ENCODE peak calls at places on chromosomes 11 and 22, in four cellular contexts. V is neuronal stem cell, Y is IMR-90, U is H1. T is an unnamed sample.

GRCh38 chr11:62545437-62546243 is 966 bp downstream of the AHNAK start:
- DNase-seq in V (peak; percentile 78), Y (peak; percentile 93), U (peak; percentile 53), T (peak; percentile 88)

GRCh38 chr11:15795378-15795777 is 561.0 kb downstream of the SOX6 start:
- DNase-seq in V (no peak), Y (no peak), U (no peak), T (no peak)

GRCh38 chr11:14773755-14774154 is 118.3 kb downstream of the CYP2R1 start:
- DNase-seq in V (no peak), Y (peak; percentile 0), U (no peak), T (no peak)

GRCh38 chr11:46391578-46392420 is at the start of gene CHRM4:
- DNase-seq in V (no peak), Y (peak; percentile 45), U (no peak), T (peak; percentile 32)

GRCh38 chr11:7522546-7522945 is 8.7 kb downstream of the PPFIBP2 start:
- DNase-seq in V (no peak), Y (no peak), U (no peak), T (no peak)

GRCh38 chr11:63599211-63600122 is 14.8 kb downstream of the PLAAT3 start:
- DNase-seq in V (no peak), Y (peak; percentile 95), U (no peak), T (peak; percentile 92)

GRCh38 chr11:88552377-88553029 is 215.0 kb upstream of the CTSC start:
- DNase-seq in V (peak; percentile 12), Y (peak; percentile 55), U (peak; percentile 21), T (peak; percentile 33)

GRCh38 chr22:33565580-33565995 is 354.7 kb downstream of the LARGE1 start:
- DNase-seq in V (no peak), Y (no peak), U (no peak), T (no peak)

GRCh38 chr11:77596626-77597025 is 6.9 kb downstream of the AQP11 start:
- DNase-seq in V (no peak), Y (peak; percentile 84), U (no peak), T (peak; percentile 98)

GRCh38 chr11:78196661-78197091 is 8.0 kb downstream of the USP35 start:
- DNase-seq in V (no peak), Y (no peak), U (no peak), T (no peak)

GRCh38 chr22:19239464-19239863 is 52.1 kb downstream of the CLTCL1 start:
- DNase-seq in V (no peak), Y (no peak), U (no peak), T (no peak)

DNA sequence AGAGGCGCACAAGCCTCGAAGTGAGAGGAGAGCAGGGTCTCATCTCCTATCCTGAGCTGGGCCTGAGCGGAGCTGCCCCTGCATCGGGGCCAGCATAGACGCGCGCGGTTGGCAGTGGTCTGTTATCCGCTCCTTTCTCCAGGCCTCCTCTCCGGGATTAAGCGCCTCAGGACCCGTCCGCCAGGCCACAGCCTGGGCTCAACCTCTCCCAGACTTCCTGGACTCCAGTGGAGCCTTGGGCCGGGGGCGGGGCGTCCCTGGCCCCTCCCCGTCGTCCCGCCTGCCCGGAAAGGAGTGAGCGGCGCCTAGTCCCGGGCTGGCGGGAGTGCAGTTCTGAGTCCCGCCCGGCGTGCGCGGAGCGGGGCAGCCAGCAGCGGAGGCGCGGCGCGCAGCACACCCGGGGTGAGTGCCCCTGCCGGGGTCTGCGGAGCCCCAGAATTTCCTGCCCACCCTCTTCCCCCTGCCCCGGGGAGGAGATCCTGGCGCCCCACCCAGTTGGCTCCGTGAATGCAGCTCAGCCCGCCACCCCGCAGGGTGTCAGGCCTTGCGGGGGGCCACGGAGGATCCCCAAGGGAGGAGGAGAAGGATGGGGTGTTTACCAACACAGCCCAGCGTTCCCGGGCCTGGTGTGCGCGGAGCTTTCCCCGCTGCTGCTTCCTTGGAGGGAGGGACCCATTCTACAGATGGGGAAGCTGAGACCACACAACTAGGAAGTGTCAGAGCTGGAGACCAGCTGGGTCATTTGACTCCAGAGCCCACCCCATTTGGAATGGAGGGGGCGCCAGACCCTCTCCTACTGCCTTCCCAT is at the start of gene TCIRG1:
- DNase-seq in V (peak; percentile 35), Y (peak; percentile 70), U (peak; percentile 47), T (peak; percentile 90)
- H4K8ac ChIP-seq in V (peak within 1 kb of the TSS; percentile 68), Y (peak within 1 kb of the TSS; percentile 100), U (peak within 1 kb of the TSS; percentile 90), T (peak within 1 kb of the TSS; percentile 95)

DNA sequence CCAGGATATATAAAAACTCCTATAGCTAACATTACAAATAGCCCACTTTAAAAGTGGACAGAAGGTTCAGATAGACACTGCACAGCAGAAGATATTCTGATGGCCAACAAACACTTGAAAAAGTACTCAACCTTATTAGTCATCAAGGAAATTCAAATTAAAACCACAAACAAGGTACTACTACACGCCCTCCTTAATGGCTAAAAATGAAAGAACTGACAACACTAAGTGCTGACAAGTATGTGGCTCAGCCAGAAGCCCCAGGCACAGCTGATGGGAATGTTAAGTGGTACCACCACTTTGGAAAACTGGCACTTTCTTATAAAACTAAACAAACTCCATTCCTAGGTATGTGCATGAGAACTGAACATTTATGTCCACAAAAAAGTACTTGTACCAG is 320.1 kb downstream of the TBC1D22A start:
- DNase-seq in V (no peak), Y (no peak), U (no peak), T (no peak)
- H4K8ac ChIP-seq in V (no peak overlapping the region), Y (no peak overlapping the region), U (no peak overlapping the region), T (no peak overlapping the region)

DNA sequence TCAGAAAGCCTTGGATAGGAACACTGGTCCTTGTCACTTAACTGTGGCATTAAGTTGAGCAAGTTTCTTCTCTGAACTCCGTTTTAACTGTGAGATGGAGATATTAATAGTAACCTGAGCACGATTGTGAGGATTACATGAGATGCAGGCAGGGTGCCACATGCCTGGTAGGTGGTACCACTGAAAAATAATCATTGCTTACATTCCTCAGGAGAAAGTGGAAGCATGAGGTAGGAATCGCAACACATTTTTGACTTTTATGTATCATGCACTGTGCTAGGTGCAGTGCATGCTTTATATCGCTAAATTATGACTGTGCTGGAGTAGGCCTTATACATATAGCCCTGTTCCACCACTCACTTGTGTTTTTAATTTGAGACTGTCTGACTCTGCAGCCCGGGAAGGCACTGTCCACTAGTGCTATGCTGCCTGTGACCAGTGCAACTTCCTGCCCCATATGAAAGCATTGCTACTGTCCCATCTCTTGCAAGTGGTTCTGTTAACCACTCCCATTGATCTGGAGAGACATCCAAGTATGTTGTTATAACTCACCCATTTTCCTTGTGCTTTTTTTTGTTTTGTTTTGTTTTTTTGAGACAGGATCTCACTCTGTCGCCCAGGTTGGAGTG is 997 bp downstream of the UQCR10 start:
- DNase-seq in V (no peak), Y (no peak), U (no peak), T (no peak)
- H4K8ac ChIP-seq in V (no peak overlapping the region), Y (peak overlapping the region; percentile 99), U (no peak overlapping the region), T (no peak overlapping the region)

GRCh38 chr11:114053406-114053805 is 6.1 kb upstream of the ZBTB16 start:
- DNase-seq in V (no peak), Y (no peak), U (no peak), T (no peak)

GRCh38 chr11:114057147-114057546 is 2.4 kb upstream of the ZBTB16 start:
- DNase-seq in V (peak; percentile 32), Y (no peak), U (no peak), T (no peak)

GRCh38 chr11:114052160-114052559 is 7.4 kb upstream of the ZBTB16 start:
- DNase-seq in V (no peak), Y (no peak), U (no peak), T (no peak)

GRCh38 chr11:114056409-114056808 is 3.1 kb upstream of the ZBTB16 start:
- DNase-seq in V (no peak), Y (no peak), U (no peak), T (no peak)

DNA sequence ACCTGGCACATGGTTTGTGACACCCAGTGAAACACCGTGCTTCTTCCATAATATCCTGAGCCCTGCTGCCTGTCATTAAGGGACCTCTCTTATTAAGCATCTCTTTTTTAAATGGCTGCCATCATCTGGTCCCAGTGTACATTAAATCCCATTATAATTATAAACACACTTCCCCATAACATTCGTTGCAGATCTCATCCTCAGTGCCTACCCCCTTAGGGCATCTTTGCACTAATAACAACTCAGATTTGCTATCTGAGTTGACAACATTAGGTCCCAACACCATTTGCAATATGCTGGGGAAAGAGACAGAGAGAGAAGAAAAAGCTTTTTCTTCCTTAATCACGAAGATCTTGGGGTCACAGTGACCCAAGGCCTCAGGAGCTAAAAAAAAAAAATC is 4.7 kb upstream of the ZBTB16 start:
- DNase-seq in V (no peak), Y (no peak), U (no peak), T (no peak)
- H4K8ac ChIP-seq in V (no peak overlapping the region), Y (no peak overlapping the region), U (no peak overlapping the region), T (no peak overlapping the region)

GRCh38 chr11:110431212-110432073 is 1.7 kb downstream of the FDX1 start:
- DNase-seq in V (no peak), Y (peak; percentile 31), U (no peak), T (peak; percentile 49)

GRCh38 chr11:110428956-110429613 is 663 bp upstream of the FDX1 start:
- DNase-seq in V (no peak), Y (no peak), U (no peak), T (peak; percentile 98)

GRCh38 chr11:110428040-110428439 is 1.7 kb upstream of the FDX1 start:
- DNase-seq in V (no peak), Y (no peak), U (no peak), T (no peak)

GRCh38 chr11:110430267-110431211 is 791 bp downstream of the FDX1 start:
- DNase-seq in V (peak; percentile 12), Y (peak; percentile 56), U (no peak), T (peak; percentile 55)

GRCh38 chr11:110429614-110430266 is at the start of gene FDX1:
- DNase-seq in V (peak; percentile 89), Y (peak; percentile 74), U (peak; percentile 50), T (peak; percentile 96)
- H4K8ac ChIP-seq in V (no peak within 1 kb of the TSS), Y (peak within 1 kb of the TSS; percentile 84), U (peak within 1 kb of the TSS; percentile 80), T (peak within 1 kb of the TSS; percentile 92)

DNA sequence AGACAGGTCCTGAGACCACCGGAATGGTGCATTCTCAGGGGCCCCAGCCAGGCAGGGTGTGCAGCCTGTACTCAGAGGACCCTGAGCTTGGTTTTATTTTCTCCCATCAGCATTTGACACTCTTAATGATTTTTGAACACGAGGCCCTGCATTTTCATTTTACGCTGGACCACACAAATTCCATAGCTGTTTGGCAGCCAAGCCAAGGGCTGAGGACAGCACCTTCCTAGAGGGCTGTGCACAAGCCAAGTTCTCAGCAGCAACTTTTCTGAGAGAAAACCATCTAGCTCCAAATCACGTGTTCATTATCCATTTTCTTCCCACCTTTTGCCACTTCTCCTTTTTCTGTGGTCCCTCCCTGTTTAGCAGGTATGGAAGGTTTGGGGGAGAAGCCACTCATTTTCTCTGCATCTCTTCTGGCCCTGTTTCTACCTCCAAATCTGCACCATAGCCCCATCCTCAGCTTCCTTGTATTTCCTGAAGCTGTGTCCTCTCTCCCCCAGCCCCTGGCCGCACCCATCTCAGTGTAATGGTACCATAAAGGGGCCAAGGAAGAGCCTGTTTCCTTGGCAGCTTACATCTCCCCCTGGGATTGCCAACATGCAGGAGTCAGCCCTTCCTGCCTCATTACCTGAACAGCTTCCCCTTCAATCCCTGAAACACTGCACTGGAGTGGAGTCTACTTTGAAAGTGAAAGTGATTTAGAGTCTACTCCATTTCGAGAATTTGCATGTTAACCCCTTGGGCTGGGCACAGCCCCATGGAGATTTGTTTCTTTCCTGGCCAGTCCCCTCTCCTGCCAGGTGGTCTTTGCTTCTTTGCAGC is 60.3 kb downstream of the TRAF6 start:
- DNase-seq in V (no peak), Y (no peak), U (no peak), T (no peak)
- H4K8ac ChIP-seq in V (no peak overlapping the region), Y (peak overlapping the region; percentile 77), U (no peak overlapping the region), T (no peak overlapping the region)

GRCh38 chr22:37608477-37609239 is at the start of gene GGA1:
- DNase-seq in V (peak; percentile 95), Y (peak; percentile 97), U (peak; percentile 83), T (peak; percentile 98)
- H4K8ac ChIP-seq in V (no peak within 1 kb of the TSS), Y (peak within 1 kb of the TSS; percentile 97), U (peak within 1 kb of the TSS; percentile 99), T (peak within 1 kb of the TSS; percentile 98)

T was measured in trophoblast cell.